ENCODE peak calls at places on chromosomes 4 and X, in ten cellular contexts. B, I, S, D, F, L, U, J, P and Y are unnamed samples.

GRCh38 chr4:162841769-162842168 is 324.9 kb downstream of the NAF1 start:
- DNase-seq in S (no peak), D (no peak), L (no peak), U (no peak), I (no peak), B (no peak), F (no peak), J (no peak), P (no peak), Y (no peak)

GRCh38 chr4:16294455-16294854 is 68.2 kb upstream of the TAPT1 start:
- DNase-seq in P (no peak), D (no peak), F (no peak), J (no peak), U (peak; percentile 2), L (peak; percentile 52), I (no peak), B (no peak), S (no peak), Y (peak; percentile 33)

GRCh38 chr4:1495416-1496115 is 89.3 kb upstream of the NKX1-1 start:
- DNase-seq in S (no peak), J (peak; percentile 27), I (no peak), D (no peak), B (no peak), P (no peak), U (no peak), F (no peak), L (no peak), Y (no peak)

GRCh38 chrX:2374086-2374485 is 126.7 kb downstream of the DHRSX start:
- DNase-seq in L (peak; percentile 33), U (no peak), P (peak; percentile 54), J (no peak), B (no peak), D (no peak), S (no peak), I (no peak), F (no peak), Y (no peak)

GRCh38 chr4:65670331-65671031 is at the start of gene EPHA5:
- DNase-seq in J (peak; percentile 51), U (peak; percentile 40), D (peak; percentile 89), B (peak; percentile 58), I (no peak), L (peak; percentile 41), P (peak; percentile 89), F (no peak), S (peak; percentile 21), Y (peak; percentile 45)

GRCh38 chrX:56792270-56793111 is 63.4 kb downstream of the NBDY start:
- DNase-seq in U (no peak), J (peak; percentile 15), S (no peak), I (no peak), F (no peak), B (no peak), L (no peak), D (no peak), P (no peak), Y (no peak)

GRCh38 chr4:77240469-77241066 is 83.6 kb downstream of the CCNG2 start:
- DNase-seq in P (peak; percentile 61), I (peak; percentile 77), B (peak; percentile 24), F (peak; percentile 38), U (peak; percentile 28), J (peak; percentile 72), L (peak; percentile 49), S (no peak), D (peak; percentile 89), Y (peak; percentile 60)

GRCh38 chr4:145735330-145735638 is 55.3 kb downstream of the C4orf51 start:
- DNase-seq in L (peak; percentile 96), U (peak; percentile 95), B (no peak), I (no peak), P (peak; percentile 92), J (no peak), D (no peak), F (peak; percentile 55), S (peak; percentile 86), Y (peak; percentile 97)

GRCh38 chr4:3441501-3442459 is at the start of gene HGFAC:
- DNase-seq in F (no peak), B (no peak), P (no peak), I (no peak), L (no peak), J (no peak), S (no peak), D (no peak), U (no peak), Y (no peak)

GRCh38 chrX:121581885-121582284 is 534.5 kb downstream of the GLUD2 start:
- DNase-seq in I (no peak), D (peak; percentile 24), U (peak; percentile 4), L (no peak), B (no peak), J (no peak), F (no peak), P (no peak), S (no peak), Y (peak; percentile 18)

GRCh38 chrX:121579016-121579760 is 531.8 kb downstream of the GLUD2 start:
- DNase-seq in I (peak; percentile 4), P (peak; percentile 49), B (peak; percentile 4), S (no peak), D (peak; percentile 45), J (no peak), L (no peak), U (peak; percentile 12), F (no peak), Y (peak; percentile 26)
- TF ChIP-seq CTCF in I (peak; percentile 18), P (peak; percentile 17), B (no peak), S (no peak), D (peak; percentile 56), J (no peak), L (no peak), U (peak; percentile 34), F (peak; percentile 29), Y (peak; percentile 23)

GRCh38 chrX:153968255-153968654 is 3.4 kb downstream of the HCFC1 start:
- DNase-seq in B (no peak), F (no peak), J (no peak), D (peak; percentile 28), I (no peak), P (no peak), U (no peak), L (no peak), S (no peak), Y (no peak)
- H3K4me3 ChIP-seq in B (peak overlapping the region; percentile 74), F (no peak overlapping the region), J (no peak overlapping the region), D (peak overlapping the region; percentile 80), I (peak overlapping the region; percentile 84), P (no peak overlapping the region), U (no peak overlapping the region), L (no peak overlapping the region), S (peak overlapping the region; percentile 83), Y (no peak overlapping the region)

GRCh38 chr4:134773497-134774000 is 572.0 kb upstream of the PABPC4L start:
- DNase-seq in U (no peak), P (no peak), F (no peak), L (no peak), S (no peak), D (no peak), B (no peak), I (no peak), J (no peak), Y (no peak)

GRCh38 chr4:134780244-134780643 is 578.7 kb upstream of the PABPC4L start:
- DNase-seq in P (no peak), F (no peak), S (no peak), B (no peak), U (no peak), I (no peak), L (no peak), D (no peak), J (no peak), Y (no peak)

DNA sequence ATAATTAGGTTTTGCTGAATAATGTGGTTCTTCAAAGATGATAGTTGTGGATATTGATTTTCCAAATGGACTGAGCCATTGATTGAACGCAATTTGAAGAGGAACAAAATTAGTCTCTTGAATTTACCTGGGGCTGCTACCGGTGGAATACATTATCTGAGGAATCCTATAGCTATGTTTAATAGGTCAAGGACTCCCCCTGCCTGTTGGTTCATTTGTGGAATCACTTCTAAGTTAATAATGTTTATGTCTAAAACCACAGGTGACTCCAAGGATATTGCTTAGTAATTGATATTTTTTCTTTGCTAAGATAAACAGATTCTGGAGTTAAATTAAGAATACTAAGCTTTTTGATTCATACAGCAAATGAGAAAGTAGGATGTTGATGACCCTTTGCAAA is 576.0 kb upstream of the PABPC4L start:
- DNase-seq in I (no peak), L (no peak), D (peak; percentile 31), F (no peak), J (no peak), S (no peak), P (no peak), B (no peak), U (no peak), Y (peak; percentile 2)
- TF ChIP-seq CTCF in I (no peak), L (no peak), D (peak; percentile 49), F (no peak), J (no peak), S (no peak), P (no peak), B (no peak), U (no peak), Y (no peak)

GRCh38 chr4:6470502-6471302 is 1.7 kb downstream of the PPP2R2C start:
- DNase-seq in L (peak; percentile 7), B (peak; percentile 7), I (peak; percentile 75), S (no peak), D (peak; percentile 66), J (peak; percentile 46), F (no peak), P (peak; percentile 41), U (peak; percentile 30), Y (peak; percentile 12)

GRCh38 chr4:6469898-6470501 is 2.4 kb downstream of the PPP2R2C start:
- DNase-seq in S (no peak), B (no peak), I (no peak), F (no peak), U (no peak), D (no peak), P (no peak), L (no peak), J (no peak), Y (no peak)

GRCh38 chr4:6472387-6473263 is at the start of gene PPP2R2C:
- DNase-seq in I (peak; percentile 42), B (no peak), L (no peak), S (no peak), D (peak; percentile 82), P (no peak), F (no peak), J (no peak), U (no peak), Y (no peak)

GRCh38 chr4:6472008-6472386 is 417 bp downstream of the PPP2R2C start:
- DNase-seq in D (no peak), I (no peak), U (no peak), S (no peak), B (no peak), J (no peak), L (no peak), F (no peak), P (no peak), Y (no peak)

GRCh38 chr4:6471303-6472007 is 959 bp downstream of the PPP2R2C start:
- DNase-seq in F (no peak), S (no peak), B (no peak), P (no peak), J (no peak), U (no peak), L (no peak), I (no peak), D (peak; percentile 34), Y (no peak)
- H3K4me3 ChIP-seq in F (peak overlapping the region; percentile 54), S (no peak overlapping the region), B (no peak overlapping the region), P (no peak overlapping the region), J (no peak overlapping the region), U (peak overlapping the region; percentile 35), L (no peak overlapping the region), I (no peak overlapping the region), D (peak overlapping the region; percentile 68), Y (peak overlapping the region; percentile 2)